ENCODE peak calls at places on chromosome 20, in four cellular contexts. M is Caki2, R is GM10248, T is GM03348. P is an unnamed sample.
A peak's percentile ranks its signal among the peaks of the same experiment; 100 is the strongest.

GRCh38 chr20:46243707-46244628 is 64.3 kb downstream of the CDH22 start:
- DNase-seq in M (no peak), R (no peak), T (no peak), P (no peak)

GRCh38 chr20:916825-917224 is 691 bp upstream of the ANGPT4 start:
- DNase-seq in M (no peak), R (no peak), T (no peak), P (no peak)

GRCh38 chr20:54137115-54137514 is 36.7 kb downstream of the CYP24A1 start:
- DNase-seq in M (no peak), R (no peak), T (no peak), P (no peak)

GRCh38 chr20:46787986-46788762 is 78.7 kb downstream of the SLC2A10 start:
- DNase-seq in M (no peak), R (no peak), T (no peak), P (no peak)

GRCh38 chr20:36493013-36493800 is 48.1 kb upstream of the MYL9 start:
- DNase-seq in M (no peak), R (peak; percentile 46), T (no peak), P (no peak)

GRCh38 chr20:22004946-22005345 is 299.5 kb downstream of the PAX1 start:
- DNase-seq in M (no peak), R (no peak), T (no peak), P (no peak)

GRCh38 chr20:1718604-1719384 is 61.2 kb upstream of the SIRPG start:
- DNase-seq in M (no peak), R (no peak), T (peak; percentile 84), P (peak; percentile 9)

GRCh38 chr20:47468290-47469050 is 33.2 kb upstream of the NCOA3 start:
- DNase-seq in M (no peak), R (peak; percentile 47), T (no peak), P (no peak)

GRCh38 chr20:24806896-24807676 is 142.0 kb upstream of the CST7 start:
- DNase-seq in M (no peak), R (no peak), T (no peak), P (no peak)

GRCh38 chr20:52913650-52914387 is 58.3 kb upstream of the TSHZ2 start:
- DNase-seq in M (no peak), R (no peak), T (peak; percentile 10), P (peak; percentile 10)

GRCh38 chr20:39630215-39630614 is 668.1 kb downstream of the DHX35 start:
- DNase-seq in M (no peak), R (no peak), T (no peak), P (no peak)

GRCh38 chr20:50369225-50370035 is 140.8 kb upstream of the PTPN1 start:
- DNase-seq in M (no peak), R (no peak), T (no peak), P (peak; percentile 46)

GRCh38 chr20:24492698-24493097 is 23.3 kb downstream of the SYNDIG1 start:
- DNase-seq in M (no peak), R (no peak), T (no peak), P (no peak)

GRCh38 chr20:34269996-34270627 is 28.9 kb downstream of the ASIP start:
- DNase-seq in M (no peak), R (no peak), T (no peak), P (peak; percentile 34)

GRCh38 chr20:61500791-61501321 is 248.8 kb downstream of the CDH4 start:
- DNase-seq in M (no peak), R (no peak), T (no peak), P (no peak)

GRCh38 chr20:36862857-36863668 is 12.9 kb upstream of the TLDC2 start:
- DNase-seq in M (no peak), R (no peak), T (no peak), P (peak; percentile 35)

GRCh38 chr20:47561603-47562583 is 60.2 kb downstream of the NCOA3 start:
- DNase-seq in M (no peak), R (no peak), T (no peak), P (no peak)

GRCh38 chr20:40333591-40333990 is 355.4 kb downstream of the MAFB start:
- DNase-seq in M (no peak), R (no peak), T (no peak), P (no peak)

GRCh38 chr20:25046181-25046641 is 11.7 kb downstream of the ACSS1 start:
- DNase-seq in M (no peak), R (no peak), T (no peak), P (no peak)

GRCh38 chr20:47544852-47545251 is 43.2 kb downstream of the NCOA3 start:
- DNase-seq in M (no peak), R (no peak), T (peak; percentile 36), P (no peak)

GRCh38 chr20:63497946-63498935 is 642 bp downstream of the EEF1A2 start:
- DNase-seq in M (peak; percentile 60), R (no peak), T (peak; percentile 73), P (peak; percentile 47)

GRCh38 chr20:38870733-38871559 is 55.3 kb upstream of the FAM83D start:
- DNase-seq in M (peak; percentile 71), R (no peak), T (peak; percentile 15), P (no peak)

GRCh38 chr20:24987244-24987643 is 5.3 kb downstream of the APMAP start:
- DNase-seq in M (no peak), R (no peak), T (no peak), P (no peak)

GRCh38 chr20:34791289-34792020 is 34.0 kb downstream of the NCOA6 start:
- DNase-seq in M (peak; percentile 53), R (no peak), T (peak; percentile 65), P (no peak)

GRCh38 chr20:31496761-31497295 is 17.4 kb upstream of the HM13 start:
- DNase-seq in M (no peak), R (no peak), T (peak; percentile 77), P (peak; percentile 35)

GRCh38 chr20:5150226-5151076 is 23.6 kb downstream of the CDS2 start:
- DNase-seq in M (no peak), R (no peak), T (peak; percentile 30), P (peak; percentile 52)

GRCh38 chr20:1657556-1658334 is at the start of gene SIRPG:
- DNase-seq in M (no peak), R (no peak), T (no peak), P (no peak)

GRCh38 chr20:18615020-18615652 is 27.3 kb downstream of the DTD1 start:
- DNase-seq in M (no peak), R (no peak), T (no peak), P (no peak)

GRCh38 chr20:5729348-5729747 is 20.9 kb upstream of the SHLD1 start:
- DNase-seq in M (no peak), R (no peak), T (no peak), P (no peak)

P was measured in mucosa of gallbladder.